ENCODE peak calls at places on chromosomes 5 and 9, in ten cellular contexts. J, D, A, V, U, K, L, S, G and Z are unnamed samples.

GRCh38 chr5:38316544-38317224 is 58.3 kb downstream of the EGFLAM start:
- DNase-seq in J (no peak), D (no peak), A (no peak), V (peak), U (no peak), K (no peak), L (no peak), S (no peak), G (no peak), Z (no peak)

GRCh38 chr5:10789021-10789420 is 28.0 kb upstream of the DAP start:
- DNase-seq in J (no peak), D (no peak), A (no peak), V (peak), U (no peak), K (peak), L (no peak), S (no peak), G (no peak), Z (no peak)

GRCh38 chr5:74541381-74541781 is 99.1 kb downstream of the ENC1 start:
- DNase-seq in J (peak), D (no peak), A (no peak), V (no peak), U (no peak), K (no peak), L (no peak), S (no peak), G (no peak), Z (no peak)

GRCh38 chr9:135500525-135501260 is at the start of gene MRPS2:
- DNase-seq in J (peak), D (peak), A (peak), V (peak), U (peak), K (peak), L (peak), S (peak), G (peak), Z (peak)

GRCh38 chr9:91102269-91102668 is 259.4 kb downstream of the AUH start:
- DNase-seq in J (no peak), D (no peak), A (no peak), V (no peak), U (no peak), K (no peak), L (no peak), S (no peak), G (no peak), Z (no peak)

GRCh38 chr9:31839273-31839672 is 545.2 kb upstream of the ACO1 start:
- DNase-seq in J (no peak), D (peak), A (no peak), V (no peak), U (peak), K (no peak), L (no peak), S (no peak), G (no peak), Z (no peak)

GRCh38 chr9:33813712-33814641 is 3.0 kb upstream of the UBE2R2 start:
- DNase-seq in J (peak), D (peak), A (peak), V (peak), U (peak), K (no peak), L (no peak), S (peak), G (peak), Z (peak)

GRCh38 chr9:101093620-101094019 is 65.1 kb downstream of the PLPPR1 start:
- DNase-seq in J (peak), D (no peak), A (no peak), V (no peak), U (peak), K (no peak), L (no peak), S (no peak), G (no peak), Z (peak)

GRCh38 chr5:155728857-155729683 is 597.9 kb upstream of the SGCD start:
- DNase-seq in J (peak), D (peak), A (no peak), V (no peak), U (no peak), K (no peak), L (peak), S (no peak), G (peak), Z (no peak)

GRCh38 chr5:141881886-141882285 is 3.7 kb upstream of the PCDH1 start:
- DNase-seq in J (no peak), D (no peak), A (peak), V (no peak), U (no peak), K (no peak), L (no peak), S (no peak), G (no peak), Z (no peak)

GRCh38 chr9:133160742-133161541 is 2.8 kb downstream of the GBGT1 start:
- DNase-seq in J (peak), D (peak), A (peak), V (no peak), U (peak), K (peak), L (peak), S (peak), G (no peak), Z (peak)

GRCh38 chr9:84153885-84154284 is 173.3 kb downstream of the RMI1 start:
- DNase-seq in J (no peak), D (no peak), A (no peak), V (no peak), U (no peak), K (no peak), L (no peak), S (no peak), G (no peak), Z (no peak)

GRCh38 chr9:92947268-92948031 is at the start of gene FGD3:
- DNase-seq in J (no peak), D (peak), A (no peak), V (no peak), U (no peak), K (no peak), L (peak), S (no peak), G (peak), Z (no peak)

GRCh38 chr5:154642499-154643245 is 112.5 kb upstream of the LARP1 start:
- DNase-seq in J (peak), D (peak), A (no peak), V (no peak), U (no peak), K (no peak), L (no peak), S (no peak), G (peak), Z (no peak)

GRCh38 chr5:138210985-138211384 is 2.1 kb downstream of the CDC23 start:
- DNase-seq in J (no peak), D (no peak), A (no peak), V (no peak), U (no peak), K (no peak), L (no peak), S (no peak), G (no peak), Z (no peak)

GRCh38 chr9:129011170-129011569 is 17.0 kb downstream of the SH3GLB2 start:
- DNase-seq in J (no peak), D (no peak), A (no peak), V (no peak), U (no peak), K (no peak), L (no peak), S (no peak), G (no peak), Z (no peak)

GRCh38 chr5:115686692-115687054 is 60.8 kb upstream of the TMED7 start:
- DNase-seq in J (peak), D (no peak), A (no peak), V (no peak), U (no peak), K (no peak), L (no peak), S (no peak), G (no peak), Z (no peak)